ENCODE peak calls at places on chromosomes 7 and 10, in eight cellular contexts. One of them, this sample, is unnamed.

GRCh38 chr10:86830043-86830591 is 73.7 kb downstream of the BMPR1A start:
- DNase-seq in body of pancreas: no peak
- DNase-seq in AG20443: no peak
- DNase-seq in activated effector memory CD4-positive, alpha-beta T cell treated with Interleukin-2 at 50 U/mL for 16 hours: no peak
- DNase-seq in NCI-H1105: no peak
- DNase-seq in effector memory CD8-positive, alpha-beta T cell: no peak
- DNase-seq in activated CD4-positive, alpha-beta memory T cell treated with anti-CD3 and anti-CD28 coated beads, Interleukin-2, amount 10 ng/mL, durations not matched to agents 7 days and 5 days: no peak
- DNase-seq in AG04450: no peak
- DNase-seq in this sample: no peak

GRCh38 chr10:71159892-71160291 is 52.5 kb upstream of the UNC5B start:
- DNase-seq in activated CD4-positive, alpha-beta memory T cell treated with anti-CD3 and anti-CD28 coated beads, Interleukin-2, amount 10 ng/mL, durations not matched to agents 7 days and 5 days: no peak
- DNase-seq in NCI-H1105: no peak
- DNase-seq in effector memory CD8-positive, alpha-beta T cell: no peak
- DNase-seq in body of pancreas: no peak
- DNase-seq in AG04450: no peak
- DNase-seq in activated effector memory CD4-positive, alpha-beta T cell treated with Interleukin-2 at 50 U/mL for 16 hours: no peak
- DNase-seq in AG20443: no peak
- DNase-seq in this sample: no peak

GRCh38 chr10:28678687-28679457 is 1.6 kb downstream of the BAMBI start:
- DNase-seq in NCI-H1105: peak; percentile 25
- DNase-seq in effector memory CD8-positive, alpha-beta T cell: no peak
- DNase-seq in body of pancreas: peak; percentile 4
- DNase-seq in activated CD4-positive, alpha-beta memory T cell treated with anti-CD3 and anti-CD28 coated beads, Interleukin-2, amount 10 ng/mL, durations not matched to agents 7 days and 5 days: no peak
- DNase-seq in activated effector memory CD4-positive, alpha-beta T cell treated with Interleukin-2 at 50 U/mL for 16 hours: no peak
- DNase-seq in AG20443: no peak
- DNase-seq in AG04450: no peak
- DNase-seq in this sample: no peak

GRCh38 chr10:18214692-18215563 is 74.7 kb downstream of the CACNB2 start:
- DNase-seq in activated CD4-positive, alpha-beta memory T cell treated with anti-CD3 and anti-CD28 coated beads, Interleukin-2, amount 10 ng/mL, durations not matched to agents 7 days and 5 days: peak; percentile 18
- DNase-seq in activated effector memory CD4-positive, alpha-beta T cell treated with Interleukin-2 at 50 U/mL for 16 hours: no peak
- DNase-seq in AG04450: no peak
- DNase-seq in NCI-H1105: no peak
- DNase-seq in AG20443: peak; percentile 70
- DNase-seq in effector memory CD8-positive, alpha-beta T cell: no peak
- DNase-seq in body of pancreas: peak; percentile 64
- DNase-seq in this sample: no peak

GRCh38 chr10:34707656-34708055 is 107.4 kb downstream of the PARD3 start:
- DNase-seq in AG04450: no peak
- DNase-seq in body of pancreas: no peak
- DNase-seq in activated CD4-positive, alpha-beta memory T cell treated with anti-CD3 and anti-CD28 coated beads, Interleukin-2, amount 10 ng/mL, durations not matched to agents 7 days and 5 days: no peak
- DNase-seq in NCI-H1105: no peak
- DNase-seq in effector memory CD8-positive, alpha-beta T cell: no peak
- DNase-seq in AG20443: no peak
- DNase-seq in activated effector memory CD4-positive, alpha-beta T cell treated with Interleukin-2 at 50 U/mL for 16 hours: no peak
- DNase-seq in this sample: no peak

GRCh38 chr10:14241196-14241595 is 89.5 kb downstream of the FRMD4A start:
- DNase-seq in activated CD4-positive, alpha-beta memory T cell treated with anti-CD3 and anti-CD28 coated beads, Interleukin-2, amount 10 ng/mL, durations not matched to agents 7 days and 5 days: no peak
- DNase-seq in activated effector memory CD4-positive, alpha-beta T cell treated with Interleukin-2 at 50 U/mL for 16 hours: no peak
- DNase-seq in effector memory CD8-positive, alpha-beta T cell: no peak
- DNase-seq in AG20443: no peak
- DNase-seq in NCI-H1105: no peak
- DNase-seq in AG04450: no peak
- DNase-seq in body of pancreas: no peak
- DNase-seq in this sample: no peak

GRCh38 chr10:31069411-31069810 is 37.7 kb upstream of the ZNF438 start:
- DNase-seq in effector memory CD8-positive, alpha-beta T cell: no peak
- DNase-seq in AG04450: no peak
- DNase-seq in activated CD4-positive, alpha-beta memory T cell treated with anti-CD3 and anti-CD28 coated beads, Interleukin-2, amount 10 ng/mL, durations not matched to agents 7 days and 5 days: no peak
- DNase-seq in body of pancreas: no peak
- DNase-seq in activated effector memory CD4-positive, alpha-beta T cell treated with Interleukin-2 at 50 U/mL for 16 hours: no peak
- DNase-seq in NCI-H1105: no peak
- DNase-seq in AG20443: no peak
- DNase-seq in this sample: no peak

GRCh38 chr7:13827716-13828115 is 161.8 kb downstream of the ETV1 start:
- DNase-seq in effector memory CD8-positive, alpha-beta T cell: no peak
- DNase-seq in AG04450: no peak
- DNase-seq in NCI-H1105: no peak
- DNase-seq in activated effector memory CD4-positive, alpha-beta T cell treated with Interleukin-2 at 50 U/mL for 16 hours: no peak
- DNase-seq in AG20443: no peak
- DNase-seq in body of pancreas: no peak
- DNase-seq in activated CD4-positive, alpha-beta memory T cell treated with anti-CD3 and anti-CD28 coated beads, Interleukin-2, amount 10 ng/mL, durations not matched to agents 7 days and 5 days: no peak
- DNase-seq in this sample: no peak

GRCh38 chr7:66642186-66642585 is 13.5 kb downstream of the KCTD7 start:
- DNase-seq in body of pancreas: no peak
- DNase-seq in activated CD4-positive, alpha-beta memory T cell treated with anti-CD3 and anti-CD28 coated beads, Interleukin-2, amount 10 ng/mL, durations not matched to agents 7 days and 5 days: no peak
- DNase-seq in NCI-H1105: no peak
- DNase-seq in AG20443: no peak
- DNase-seq in activated effector memory CD4-positive, alpha-beta T cell treated with Interleukin-2 at 50 U/mL for 16 hours: no peak
- DNase-seq in effector memory CD8-positive, alpha-beta T cell: no peak
- DNase-seq in AG04450: no peak
- DNase-seq in this sample: no peak

GRCh38 chr7:130273081-130273699 is 6.5 kb downstream of the CPA2 start:
- DNase-seq in NCI-H1105: peak; percentile 97
- DNase-seq in AG20443: no peak
- DNase-seq in body of pancreas: peak; percentile 67
- DNase-seq in activated CD4-positive, alpha-beta memory T cell treated with anti-CD3 and anti-CD28 coated beads, Interleukin-2, amount 10 ng/mL, durations not matched to agents 7 days and 5 days: no peak
- DNase-seq in effector memory CD8-positive, alpha-beta T cell: no peak
- DNase-seq in AG04450: peak; percentile 26
- DNase-seq in activated effector memory CD4-positive, alpha-beta T cell treated with Interleukin-2 at 50 U/mL for 16 hours: no peak
- DNase-seq in this sample: no peak

GRCh38 chr7:143360788-143361551 is 1.5 kb downstream of the FAM131B start:
- DNase-seq in body of pancreas: no peak
- DNase-seq in activated effector memory CD4-positive, alpha-beta T cell treated with Interleukin-2 at 50 U/mL for 16 hours: no peak
- DNase-seq in AG20443: no peak
- DNase-seq in NCI-H1105: peak; percentile 19
- DNase-seq in AG04450: no peak
- DNase-seq in activated CD4-positive, alpha-beta memory T cell treated with anti-CD3 and anti-CD28 coated beads, Interleukin-2, amount 10 ng/mL, durations not matched to agents 7 days and 5 days: no peak
- DNase-seq in effector memory CD8-positive, alpha-beta T cell: no peak
- DNase-seq in this sample: no peak

GRCh38 chr7:4931932-4932331 is 27.1 kb downstream of the MMD2 start:
- DNase-seq in activated CD4-positive, alpha-beta memory T cell treated with anti-CD3 and anti-CD28 coated beads, Interleukin-2, amount 10 ng/mL, durations not matched to agents 7 days and 5 days: no peak
- DNase-seq in AG20443: no peak
- DNase-seq in NCI-H1105: peak; percentile 24
- DNase-seq in AG04450: no peak
- DNase-seq in activated effector memory CD4-positive, alpha-beta T cell treated with Interleukin-2 at 50 U/mL for 16 hours: no peak
- DNase-seq in body of pancreas: peak; percentile 85
- DNase-seq in effector memory CD8-positive, alpha-beta T cell: no peak
- DNase-seq in this sample: no peak

GRCh38 chr7:11747715-11748485 is 84.1 kb downstream of the THSD7A start:
- DNase-seq in AG04450: no peak
- DNase-seq in body of pancreas: no peak
- DNase-seq in AG20443: no peak
- DNase-seq in activated CD4-positive, alpha-beta memory T cell treated with anti-CD3 and anti-CD28 coated beads, Interleukin-2, amount 10 ng/mL, durations not matched to agents 7 days and 5 days: no peak
- DNase-seq in effector memory CD8-positive, alpha-beta T cell: no peak
- DNase-seq in activated effector memory CD4-positive, alpha-beta T cell treated with Interleukin-2 at 50 U/mL for 16 hours: no peak
- DNase-seq in NCI-H1105: no peak
- DNase-seq in this sample: no peak

This sample was measured in HS-27A.